ENCODE peak calls at places on chromosome 4, in nine cellular contexts. One of them, this sample, is unnamed.

GRCh38 chr4:74632634-74633033 is 161.7 kb downstream of the BTC start:
- DNase-seq in anterior cingulate cortex: no peak
- DNase-seq in OCI-M1: peak
- DNase-seq in H7: no peak
- DNase-seq in activated CD4-positive, alpha-beta T cell treated with anti-CD3 and anti-CD28 coated beads, Interleukin-2, amount 50 U/mL, for 24 hours: no peak
- DNase-seq in left cardiac atrium: peak
- DNase-seq in cardiac muscle cell: no peak
- DNase-seq in HTR-8/SVneo: peak
- DNase-seq in T-cell: peak
- DNase-seq in this sample: no peak

GRCh38 chr4:152258391-152258790 is 277.5 kb downstream of the FBXW7 start:
- DNase-seq in anterior cingulate cortex: no peak
- DNase-seq in H7: no peak
- DNase-seq in HTR-8/SVneo: no peak
- DNase-seq in OCI-M1: no peak
- DNase-seq in activated CD4-positive, alpha-beta T cell treated with anti-CD3 and anti-CD28 coated beads, Interleukin-2, amount 50 U/mL, for 24 hours: no peak
- DNase-seq in T-cell: no peak
- DNase-seq in cardiac muscle cell: no peak
- DNase-seq in left cardiac atrium: no peak
- DNase-seq in this sample: no peak

GRCh38 chr4:176150283-176150682 is 45.1 kb downstream of the SPATA4 start:
- DNase-seq in left cardiac atrium: no peak
- DNase-seq in activated CD4-positive, alpha-beta T cell treated with anti-CD3 and anti-CD28 coated beads, Interleukin-2, amount 50 U/mL, for 24 hours: no peak
- DNase-seq in H7: no peak
- DNase-seq in HTR-8/SVneo: peak
- DNase-seq in OCI-M1: peak
- DNase-seq in anterior cingulate cortex: no peak
- DNase-seq in cardiac muscle cell: peak
- DNase-seq in T-cell: no peak
- DNase-seq in this sample: no peak

GRCh38 chr4:168978001-168978700 is 31.9 kb downstream of the CBR4 start:
- DNase-seq in cardiac muscle cell: no peak
- DNase-seq in T-cell: no peak
- DNase-seq in HTR-8/SVneo: no peak
- DNase-seq in OCI-M1: no peak
- DNase-seq in left cardiac atrium: no peak
- DNase-seq in activated CD4-positive, alpha-beta T cell treated with anti-CD3 and anti-CD28 coated beads, Interleukin-2, amount 50 U/mL, for 24 hours: no peak
- DNase-seq in anterior cingulate cortex: no peak
- DNase-seq in H7: no peak
- DNase-seq in this sample: no peak

GRCh38 chr4:113394730-113395530 is 345.5 kb downstream of the ANK2 start:
- DNase-seq in T-cell: peak
- DNase-seq in left cardiac atrium: no peak
- DNase-seq in H7: peak
- DNase-seq in activated CD4-positive, alpha-beta T cell treated with anti-CD3 and anti-CD28 coated beads, Interleukin-2, amount 50 U/mL, for 24 hours: peak
- DNase-seq in HTR-8/SVneo: peak
- DNase-seq in anterior cingulate cortex: peak
- DNase-seq in OCI-M1: peak
- DNase-seq in cardiac muscle cell: peak
- DNase-seq in this sample: peak

GRCh38 chr4:168881754-168882153 is 128.3 kb downstream of the CBR4 start:
- DNase-seq in H7: no peak
- DNase-seq in HTR-8/SVneo: no peak
- DNase-seq in activated CD4-positive, alpha-beta T cell treated with anti-CD3 and anti-CD28 coated beads, Interleukin-2, amount 50 U/mL, for 24 hours: no peak
- DNase-seq in OCI-M1: no peak
- DNase-seq in cardiac muscle cell: no peak
- DNase-seq in T-cell: no peak
- DNase-seq in left cardiac atrium: no peak
- DNase-seq in anterior cingulate cortex: no peak
- DNase-seq in this sample: no peak

GRCh38 chr4:185441479-185441878 is 15.7 kb upstream of the UFSP2 start:
- DNase-seq in T-cell: no peak
- DNase-seq in OCI-M1: no peak
- DNase-seq in HTR-8/SVneo: no peak
- DNase-seq in cardiac muscle cell: no peak
- DNase-seq in anterior cingulate cortex: no peak
- DNase-seq in activated CD4-positive, alpha-beta T cell treated with anti-CD3 and anti-CD28 coated beads, Interleukin-2, amount 50 U/mL, for 24 hours: no peak
- DNase-seq in H7: no peak
- DNase-seq in left cardiac atrium: no peak
- DNase-seq in this sample: no peak

GRCh38 chr4:99047710-99048109 is 40.9 kb downstream of the ADH5 start:
- DNase-seq in anterior cingulate cortex: no peak
- DNase-seq in OCI-M1: peak
- DNase-seq in HTR-8/SVneo: no peak
- DNase-seq in H7: no peak
- DNase-seq in left cardiac atrium: no peak
- DNase-seq in cardiac muscle cell: no peak
- DNase-seq in T-cell: no peak
- DNase-seq in activated CD4-positive, alpha-beta T cell treated with anti-CD3 and anti-CD28 coated beads, Interleukin-2, amount 50 U/mL, for 24 hours: no peak
- DNase-seq in this sample: no peak

GRCh38 chr4:134145369-134145768 is 56.2 kb downstream of the PABPC4L start:
- DNase-seq in T-cell: no peak
- DNase-seq in HTR-8/SVneo: no peak
- DNase-seq in OCI-M1: no peak
- DNase-seq in H7: no peak
- DNase-seq in anterior cingulate cortex: no peak
- DNase-seq in activated CD4-positive, alpha-beta T cell treated with anti-CD3 and anti-CD28 coated beads, Interleukin-2, amount 50 U/mL, for 24 hours: no peak
- DNase-seq in cardiac muscle cell: no peak
- DNase-seq in left cardiac atrium: no peak
- DNase-seq in this sample: no peak